ENCODE peak calls at places on chromosomes 11 and 22, in eight cellular contexts. A, F, M, I, N, G, P and S are unnamed samples.

GRCh38 chr11:42841563-42841962 is 470.2 kb upstream of the API5 start:
- DNase-seq in G (no peak), F (no peak), M (no peak), N (no peak), I (no peak), P (no peak), A (no peak), S (no peak)

GRCh38 chr11:124656759-124657627 is 16.5 kb downstream of the SIAE start:
- DNase-seq in I (no peak), P (no peak), A (no peak), M (no peak), N (peak), F (no peak), G (peak), S (no peak)

GRCh38 chr11:35245786-35246185 is 106.8 kb downstream of the CD44 start:
- DNase-seq in G (no peak), I (no peak), F (no peak), N (no peak), A (no peak), M (no peak), P (no peak), S (no peak)

GRCh38 chr22:42078469-42079318 is 806 bp upstream of the SMDT1 start:
- DNase-seq in M (no peak), N (peak), I (no peak), G (no peak), P (no peak), A (no peak), F (no peak), S (no peak)

GRCh38 chr11:13868710-13869403 is 93.7 kb upstream of the SPON1 start:
- DNase-seq in F (no peak), P (no peak), M (no peak), G (no peak), N (no peak), I (no peak), A (no peak), S (no peak)

GRCh38 chr11:96122601-96123044 is 198.7 kb upstream of the MTMR2 start:
- DNase-seq in A (no peak), P (no peak), G (no peak), M (no peak), I (peak), N (no peak), F (no peak), S (no peak)

GRCh38 chr22:31569126-31569525 is 72.8 kb downstream of the SFI1 start:
- DNase-seq in A (no peak), M (no peak), I (no peak), F (no peak), G (no peak), N (no peak), P (no peak), S (no peak)

GRCh38 chr22:34437140-34437539 is 516.9 kb upstream of the LARGE1 start:
- DNase-seq in A (no peak), P (no peak), G (no peak), N (no peak), F (no peak), M (no peak), I (no peak), S (no peak)

GRCh38 chr11:103961010-103961409 is 75.4 kb upstream of the DDI1 start:
- DNase-seq in F (no peak), N (no peak), P (no peak), G (peak), A (no peak), I (no peak), M (peak), S (no peak)

GRCh38 chr22:34160117-34160758 is 240.0 kb upstream of the LARGE1 start:
- DNase-seq in A (no peak), N (peak), I (no peak), M (no peak), F (no peak), G (no peak), P (no peak), S (no peak)

GRCh38 chr11:14904745-14905103 is 12.7 kb upstream of the CYP2R1 start:
- DNase-seq in M (peak), F (peak), N (peak), G (peak), P (no peak), A (peak), I (peak), S (peak)

GRCh38 chr11:71245601-71246391 is 6.6 kb downstream of the SHANK2 start:
- DNase-seq in I (no peak), P (no peak), A (peak), G (no peak), F (no peak), N (peak), M (no peak), S (no peak)

GRCh38 chr22:24482586-24482985 is 12.5 kb upstream of the UPB1 start:
- DNase-seq in F (no peak), A (no peak), I (no peak), M (peak), P (no peak), N (no peak), G (no peak), S (no peak)

GRCh38 chr11:126804363-126804762 is 196.2 kb downstream of the KIRREL3 start:
- DNase-seq in N (no peak), A (no peak), G (no peak), M (no peak), F (no peak), P (no peak), I (no peak), S (no peak)

GRCh38 chr11:44766972-44767278 is 40.2 kb downstream of the TSPAN18 start:
- DNase-seq in F (no peak), M (no peak), N (no peak), G (peak), P (no peak), A (no peak), I (no peak), S (peak)

GRCh38 chr11:6637871-6638270 is 17.7 kb downstream of the DCHS1 start:
- DNase-seq in A (peak), M (peak), I (peak), F (no peak), P (no peak), G (no peak), N (no peak), S (no peak)

GRCh38 chr11:116219171-116219635 is 553.6 kb downstream of the BUD13 start:
- DNase-seq in I (peak), F (peak), P (no peak), N (no peak), M (no peak), G (no peak), A (no peak), S (no peak)

GRCh38 chr11:78127408-78127807 is 12.0 kb downstream of the ALG8 start:
- DNase-seq in P (no peak), I (no peak), A (no peak), N (no peak), M (no peak), F (no peak), G (no peak), S (no peak)

GRCh38 chr22:19287076-19287724 is 4.3 kb downstream of the CLTCL1 start:
- DNase-seq in I (peak), F (no peak), N (peak), G (peak), M (no peak), A (no peak), P (no peak), S (no peak)

GRCh38 chr11:93054881-93055280 is 85.4 kb downstream of the MTNR1B start:
- DNase-seq in I (peak), N (no peak), P (no peak), M (peak), A (no peak), F (no peak), G (peak), S (no peak)

GRCh38 chr11:2665747-2666710 is 33.8 kb downstream of the KCNQ1OT1 start:
- DNase-seq in N (no peak), M (no peak), G (no peak), A (peak), I (no peak), F (no peak), P (peak), S (peak)

GRCh38 chr22:26322179-26322905 is 106.7 kb upstream of the ASPHD2 start:
- DNase-seq in G (peak), I (peak), P (no peak), M (peak), N (no peak), A (no peak), F (no peak), S (no peak)

GRCh38 chr11:128552783-128553661 is 34.3 kb downstream of the ETS1 start:
- DNase-seq in M (peak), A (no peak), I (no peak), P (no peak), N (no peak), G (no peak), F (peak), S (no peak)

GRCh38 chr11:47916361-47916841 is 64.0 kb upstream of the PTPRJ start:
- DNase-seq in M (no peak), P (no peak), N (no peak), A (peak), G (no peak), I (no peak), F (no peak), S (peak)

GRCh38 chr11:27094062-27094587 is 53.5 kb downstream of the BBOX1 start:
- DNase-seq in I (no peak), N (no peak), A (no peak), G (no peak), M (no peak), F (no peak), P (no peak), S (no peak)

GRCh38 chr11:23497040-23497439 is 636.8 kb upstream of the CCDC179 start:
- DNase-seq in N (no peak), P (no peak), M (no peak), F (no peak), A (no peak), G (no peak), I (no peak), S (no peak)

GRCh38 chr11:27282806-27283205 is 80.2 kb downstream of the CCDC34 start:
- DNase-seq in N (peak), A (no peak), F (no peak), I (no peak), G (peak), P (no peak), M (no peak), S (no peak)

GRCh38 chr11:66283461-66284105 is 5.4 kb downstream of the YIF1A start:
- DNase-seq in F (no peak), N (no peak), G (no peak), P (no peak), I (no peak), M (no peak), A (no peak), S (no peak)
- TF ChIP-seq CTCF in F (no peak), N (peak), G (peak), P (no peak), I (no peak), M (no peak), A (no peak), S (no peak)

GRCh38 chr11:73236205-73236765 is 18.2 kb downstream of the P2RY2 start:
- DNase-seq in M (no peak), I (no peak), F (no peak), N (no peak), P (no peak), A (no peak), G (no peak), S (no peak)

GRCh38 chr11:73237471-73238290 is 19.6 kb downstream of the P2RY2 start:
- DNase-seq in F (no peak), A (no peak), I (peak), P (no peak), M (peak), N (no peak), G (peak), S (no peak)

GRCh38 chr11:73239111-73239521 is 21.0 kb downstream of the P2RY2 start:
- DNase-seq in I (no peak), G (no peak), A (no peak), N (no peak), P (no peak), M (no peak), F (no peak), S (no peak)

GRCh38 chr11:73235236-73235786 is 17.2 kb downstream of the P2RY2 start:
- DNase-seq in F (no peak), I (no peak), G (no peak), A (no peak), P (no peak), N (no peak), M (no peak), S (no peak)

GRCh38 chr11:73236879-73237278 is 18.8 kb downstream of the P2RY2 start:
- DNase-seq in P (no peak), F (peak), A (peak), M (no peak), N (peak), I (no peak), G (no peak), S (no peak)
- TF ChIP-seq CTCF in P (peak), F (peak), A (no peak), M (peak), N (peak), I (peak), G (peak), S (peak)

GRCh38 chr22:37182949-37183245 is 5.2 kb downstream of the C1QTNF6 start:
- DNase-seq in P (no peak), A (no peak), G (no peak), N (no peak), F (no peak), M (no peak), I (no peak), S (no peak)

GRCh38 chr22:37182101-37182948 is 5.7 kb downstream of the C1QTNF6 start:
- DNase-seq in I (no peak), A (no peak), P (no peak), M (no peak), N (peak), G (no peak), F (no peak), S (no peak)

GRCh38 chr22:37184380-37184755 is 3.7 kb downstream of the C1QTNF6 start:
- DNase-seq in M (no peak), N (no peak), I (no peak), F (no peak), P (no peak), A (no peak), G (no peak), S (no peak)

GRCh38 chr22:37184816-37185541 is 3.1 kb downstream of the C1QTNF6 start:
- DNase-seq in A (no peak), I (no peak), M (no peak), F (no peak), P (no peak), N (no peak), G (no peak), S (no peak)

GRCh38 chr22:37183432-37184379 is 4.3 kb downstream of the C1QTNF6 start:
- DNase-seq in M (no peak), F (no peak), A (no peak), I (no peak), N (no peak), P (no peak), G (no peak), S (no peak)
- TF ChIP-seq CTCF in M (no peak), F (no peak), A (no peak), I (no peak), N (no peak), P (no peak), G (no peak), S (no peak)

GRCh38 chr11:67344264-67344663 is 9.1 kb downstream of the POLD4 start:
- DNase-seq in I (no peak), F (no peak), P (no peak), A (no peak), G (no peak), M (no peak), N (no peak), S (no peak)
- TF ChIP-seq CTCF in I (no peak), F (no peak), P (no peak), A (no peak), G (no peak), M (no peak), N (no peak), S (no peak)